ENCODE peak calls at places on chromosomes 13 and 19, in four cellular contexts. Y is stomach, V is GM23248, X is left lung. O is an unnamed sample. For H3K4me1, the result is how much of the 10 kb centered on the place peaks cover.

GRCh38 chr19:5966215-5966614 is 11.7 kb downstream of the RANBP3 start:
- DNase-seq in X (no peak), V (peak), Y (no peak), O (no peak)

GRCh38 chr13:36685912-36686311 is 12.1 kb downstream of the SERTM1 start:
- DNase-seq in Y (no peak), V (peak), X (no peak), O (no peak)

GRCh38 chr19:38143847-38144246 is 80.2 kb downstream of the DPF1 start:
- DNase-seq in X (no peak), Y (no peak), V (no peak), O (no peak)

GRCh38 chr19:2567580-2567979 is 91.7 kb downstream of the GADD45B start:
- DNase-seq in V (peak), Y (no peak), X (peak), O (peak)

GRCh38 chr19:38213911-38214625 is 10.0 kb downstream of the DPF1 start:
- DNase-seq in X (no peak), Y (no peak), V (peak), O (no peak)

GRCh38 chr19:6677924-6678689 is 8.1 kb upstream of the TNFSF14 start:
- DNase-seq in V (peak), Y (no peak), X (peak), O (no peak)

GRCh38 chr13:30690282-30691188 is 44.8 kb upstream of the ALOX5AP start:
- DNase-seq in X (peak), Y (peak), V (peak), O (peak)

GRCh38 chr13:66915596-66916185 is 314.4 kb downstream of the PCDH9 start:
- DNase-seq in X (no peak), V (no peak), Y (no peak), O (no peak)

GRCh38 chr19:57887195-57887941 is 1.5 kb downstream of the ZNF814 start:
- DNase-seq in V (peak), X (no peak), Y (no peak), O (peak)

GRCh38 chr13:98018293-98018692 is 64.8 kb downstream of the IPO5 start:
- DNase-seq in Y (no peak), V (no peak), X (no peak), O (no peak)

GRCh38 chr19:13262450-13262849 is 112.2 kb downstream of the IER2 start:
- DNase-seq in V (peak), Y (no peak), X (no peak), O (no peak)

GRCh38 chr13:36057041-36057440 is 74.1 kb downstream of the DCLK1 start:
- DNase-seq in X (no peak), Y (no peak), V (peak), O (no peak)

GRCh38 chr19:34391813-34392212 is 12.4 kb upstream of the PDCD2L start:
- DNase-seq in Y (no peak), X (no peak), V (no peak), O (no peak)

GRCh38 chr19:801030-801860 is 4.0 kb downstream of the PTBP1 start:
- DNase-seq in X (peak), V (peak), Y (peak), O (peak)

GRCh38 chr19:17686592-17687042 is 1.5 kb downstream of the UNC13A start:
- DNase-seq in X (no peak), Y (no peak), V (peak), O (no peak)

GRCh38 chr13:93652942-93653341 is 426.3 kb downstream of the GPC6 start:
- DNase-seq in V (no peak), X (no peak), Y (no peak), O (no peak)

GRCh38 chr19:30102666-30103065 is 160.6 kb downstream of the URI1 start:
- DNase-seq in X (no peak), V (no peak), Y (no peak), O (no peak)

GRCh38 chr13:112791662-112792440 is 102.0 kb downstream of the ATP11A start:
- DNase-seq in Y (peak), X (peak), V (no peak), O (no peak)

GRCh38 chr13:23020246-23020843 is 160.4 kb upstream of the SGCG start:
- DNase-seq in V (peak), Y (peak), X (no peak), O (peak)

GRCh38 chr19:49637865-49638350 is 2.0 kb downstream of the RRAS start:
- DNase-seq in Y (peak), V (peak), X (peak), O (peak)

GRCh38 chr19:21593934-21594844 is 88.8 kb downstream of the ZNF429 start:
- DNase-seq in Y (no peak), V (peak), X (no peak), O (no peak)

GRCh38 chr19:19170053-19170945 is at the start of gene MEF2B:
- DNase-seq in V (peak), Y (peak), X (peak), O (peak)

DNA sequence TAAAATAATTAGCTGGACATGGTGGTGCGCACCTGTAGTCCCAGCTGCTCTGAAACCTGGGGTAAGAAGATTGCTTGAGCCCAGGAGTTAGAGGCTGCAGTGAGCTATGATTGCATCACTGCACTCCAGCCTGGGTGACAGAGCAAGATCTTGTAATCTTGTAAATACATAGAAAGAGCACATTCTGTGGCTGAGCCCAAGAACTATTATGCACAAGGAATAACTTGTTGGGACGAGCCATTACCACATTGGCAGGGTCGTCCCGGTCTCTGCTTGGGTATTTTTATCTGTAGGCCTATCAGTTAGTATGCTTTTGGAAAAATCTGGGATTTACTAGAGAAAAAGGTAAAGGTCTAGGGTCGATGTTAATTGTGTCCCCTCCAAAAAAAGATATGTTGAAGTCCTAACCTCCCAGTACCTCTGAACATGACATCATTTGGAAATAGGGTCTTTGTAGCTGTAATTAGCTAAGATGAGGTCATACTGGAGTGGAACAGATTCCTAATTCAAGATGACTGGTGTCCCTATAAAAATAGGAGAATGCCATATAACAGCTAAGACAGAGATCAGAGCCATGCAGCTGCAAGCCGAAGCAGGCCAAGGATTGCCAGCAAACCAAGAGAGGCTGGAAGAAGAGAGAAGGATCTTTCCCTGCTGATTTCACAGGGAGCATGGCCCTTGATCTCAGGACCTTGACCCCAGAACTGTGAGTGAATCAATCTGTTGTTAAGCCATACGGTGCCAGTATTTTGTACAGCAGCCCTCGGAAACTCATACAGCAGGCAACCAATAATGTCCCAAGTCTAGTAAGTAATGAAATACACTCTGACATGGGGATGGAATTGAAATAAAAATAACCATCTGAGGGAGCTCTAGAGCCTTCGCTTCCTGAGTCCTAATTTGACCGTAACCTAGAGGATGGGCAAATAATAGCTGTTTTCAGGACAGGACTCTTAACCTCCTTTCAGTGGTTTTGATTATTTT is 77.0 kb downstream of the TM9SF2 start:
- DNase-seq in X (no peak), Y (no peak), V (peak), O (no peak)
- H3K4me1 ChIP-seq in X (under half), Y (under half), V (under half), O (under half)

GRCh38 chr19:10338940-10339339 is 484 bp downstream of the ICAM3 start:
- DNase-seq in Y (no peak), X (no peak), V (no peak), O (no peak)
- H3K4me1 ChIP-seq in Y (under half), X (under half), V (under half), O (under half)

GRCh38 chr19:28642787-28643186 is 570.2 kb downstream of the UQCRFS1 start:
- DNase-seq in Y (no peak), X (no peak), V (no peak), O (no peak)
- H3K4me1 ChIP-seq in Y (under half), X (under half), V (under half), O (under half)

GRCh38 chr13:27449936-27450828 is at the start of gene MTIF3:
- DNase-seq in Y (peak), V (peak), X (peak), O (peak)

GRCh38 chr13:27449081-27449603 is 1.2 kb downstream of the MTIF3 start:
- DNase-seq in Y (no peak), X (no peak), V (no peak), O (no peak)

GRCh38 chr13:27448308-27448707 is 2.1 kb downstream of the MTIF3 start:
- DNase-seq in V (no peak), X (no peak), Y (no peak), O (no peak)

GRCh38 chr13:27446986-27447583 is 3.3 kb downstream of the MTIF3 start:
- DNase-seq in V (no peak), X (no peak), Y (no peak), O (peak)

GRCh38 chr13:27450921-27451461 is 627 bp upstream of the MTIF3 start:
- DNase-seq in X (peak), V (peak), Y (peak), O (peak)
- H3K4me1 ChIP-seq in X (under half), V (under half), Y (under half), O (under half)

O was measured in transverse colon.